ENCODE peak calls at places on chromosomes 12 and 14, in five cellular contexts. E is Calu3; H is activated CD8-positive, alpha-beta T cell treated with anti-CD3 and anti-CD28 coated beads for 36 hours; U is activated CD4-positive, CD25-positive, alpha-beta regulatory T cell; S is ureter. C is an unnamed sample.
A peak's percentile ranks its signal among the peaks of the same experiment; 100 is the strongest.

GRCh38 chr12:128259556-128260070 is 7.4 kb upstream of the TMEM132C start:
- DNase-seq in E (no peak), S (no peak), U (no peak), H (peak; percentile 35), C (no peak)

GRCh38 chr12:69096669-69097364 is 142.6 kb upstream of the CPSF6 start:
- DNase-seq in H (no peak), U (no peak), E (no peak), S (no peak), C (no peak)

GRCh38 chr14:97848351-97848980 is 1051.3 kb downstream of the VRK1 start:
- DNase-seq in S (no peak), E (no peak), U (no peak), H (no peak), C (no peak)

GRCh38 chr14:102902523-102903247 is 19.8 kb upstream of the AMN start:
- DNase-seq in U (no peak), E (no peak), S (no peak), H (no peak), C (no peak)

GRCh38 chr14:68666206-68666730 is 126.6 kb downstream of the ZFP36L1 start:
- DNase-seq in H (no peak), E (no peak), S (no peak), U (no peak), C (no peak)

GRCh38 chr12:109299849-109300248 is 9.2 kb downstream of the FOXN4 start:
- DNase-seq in S (no peak), H (no peak), U (no peak), E (no peak), C (no peak)

GRCh38 chr14:67653651-67654280 is 20.7 kb downstream of the VTI1B start:
- DNase-seq in S (no peak), E (no peak), U (no peak), H (no peak), C (peak; percentile 34)

GRCh38 chr12:124909831-124910560 is 4.5 kb downstream of the UBC start:
- DNase-seq in E (no peak), S (no peak), U (no peak), H (no peak), C (no peak)

GRCh38 chr12:3683670-3684069 is 69.2 kb downstream of the CRACR2A start:
- DNase-seq in E (no peak), H (no peak), U (no peak), S (no peak), C (no peak)

GRCh38 chr12:1936406-1937320 is 18.2 kb upstream of the CACNA2D4 start:
- DNase-seq in S (peak; percentile 70), E (no peak), U (no peak), H (no peak), C (peak; percentile 73)

GRCh38 chr12:106417926-106418910 is 60.7 kb downstream of the POLR3B start:
- DNase-seq in E (no peak), H (no peak), U (no peak), S (no peak), C (no peak)

GRCh38 chr12:5648692-5649338 is 216.9 kb downstream of the NTF3 start:
- DNase-seq in E (peak; percentile 1), H (peak; percentile 5), U (no peak), S (no peak), C (no peak)

GRCh38 chr12:103657331-103657730 is 70.3 kb downstream of the STAB2 start:
- DNase-seq in H (no peak), S (no peak), E (no peak), U (no peak), C (no peak)

GRCh38 chr12:46219892-46220655 is 48.8 kb downstream of the SLC38A1 start:
- DNase-seq in E (peak; percentile 35), H (peak; percentile 86), S (no peak), U (peak; percentile 37), C (no peak)

GRCh38 chr14:69553221-69553620 is 21.4 kb downstream of the CCDC177 start:
- DNase-seq in H (no peak), E (peak; percentile 9), S (no peak), U (no peak), C (no peak)

GRCh38 chr12:68162374-68162773 is 2.8 kb upstream of the IFNG start:
- DNase-seq in U (no peak), E (no peak), H (no peak), S (no peak), C (no peak)

GRCh38 chr12:126557659-126558058 is 1492.4 kb downstream of the AACS start:
- DNase-seq in E (no peak), U (no peak), S (no peak), H (no peak), C (no peak)

GRCh38 chr12:56602239-56602638 is 27.9 kb downstream of the BAZ2A start:
- DNase-seq in U (no peak), S (no peak), E (no peak), H (no peak), C (no peak)

GRCh38 chr14:51884086-51884927 is 23.9 kb downstream of the GNG2 start:
- DNase-seq in S (no peak), U (no peak), E (no peak), H (peak; percentile 20), C (no peak)

GRCh38 chr14:105315211-105315721 is 718 bp downstream of the PACS2 start:
- DNase-seq in E (peak; percentile 57), H (peak; percentile 57), S (no peak), U (peak; percentile 16), C (no peak)

GRCh38 chr12:45944771-45945170 is 45.6 kb downstream of the SCAF11 start:
- DNase-seq in H (no peak), E (no peak), S (no peak), U (no peak), C (no peak)

GRCh38 chr12:29650371-29650770 is 133.4 kb downstream of the TMTC1 start:
- DNase-seq in U (no peak), S (no peak), E (no peak), H (no peak), C (no peak)

GRCh38 chr14:105858676-105859025 is 332.3 kb downstream of the TMEM121 start:
- DNase-seq in S (no peak), H (no peak), E (no peak), U (no peak), C (no peak)

GRCh38 chr12:15232959-15233358 is 11.7 kb upstream of the RERG start:
- DNase-seq in E (no peak), U (no peak), H (no peak), S (no peak), C (no peak)

GRCh38 chr12:107379852-107380567 is 286.7 kb upstream of the CRY1 start:
- DNase-seq in H (no peak), E (peak; percentile 75), U (no peak), S (peak; percentile 71), C (no peak)

GRCh38 chr12:123265851-123266678 is 5.6 kb downstream of the CDK2AP1 start:
- DNase-seq in S (no peak), H (no peak), E (no peak), U (no peak), C (no peak)

GRCh38 chr12:13000616-13000934 is 510 bp upstream of the HEBP1 start:
- DNase-seq in U (no peak), H (peak; percentile 49), E (peak; percentile 34), S (no peak), C (no peak)

GRCh38 chr14:56490379-56490778 is 89.2 kb upstream of the TMEM260 start:
- DNase-seq in H (no peak), U (no peak), E (peak; percentile 9), S (no peak), C (peak; percentile 11)

GRCh38 chr12:57906821-57907220 is 34.5 kb upstream of the ATP23 start:
- DNase-seq in E (no peak), U (no peak), H (no peak), S (no peak), C (no peak)

GRCh38 chr12:94046626-94047410 is 101.6 kb upstream of the PLXNC1 start:
- DNase-seq in S (peak; percentile 46), H (no peak), E (no peak), U (no peak), C (no peak)

C was measured in DMS 273 treated with DMSO at 0.1 percent for 48 hours.